ENCODE peak calls at places on chromosomes 4 and X, in six cellular contexts. S, E, H, N, T and P are unnamed samples.

GRCh38 chr4:79176351-79176750 is 149.5 kb downstream of the NAA11 start:
- DNase-seq in H (no peak), N (no peak), E (no peak), S (no peak), T (no peak), P (no peak)

GRCh38 chrX:110734894-110735541 is 60.6 kb downstream of the CHRDL1 start:
- DNase-seq in H (no peak), E (no peak), S (no peak), T (peak), N (peak), P (peak)

GRCh38 chr4:26060286-26060685 is 146.3 kb downstream of the SMIM20 start:
- DNase-seq in N (peak), T (peak), S (no peak), E (no peak), H (no peak), P (no peak)

GRCh38 chr4:183908284-183908683 is 3.2 kb downstream of the STOX2 start:
- DNase-seq in E (no peak), N (no peak), T (no peak), H (no peak), S (no peak), P (no peak)

GRCh38 chrX:115898382-115899001 is 272.1 kb upstream of the AGTR2 start:
- DNase-seq in H (peak), S (no peak), E (peak), T (peak), N (peak), P (no peak)

GRCh38 chrX:10821293-10821692 is 200.9 kb upstream of the MID1 start:
- DNase-seq in S (no peak), H (no peak), E (no peak), T (no peak), N (no peak), P (no peak)

GRCh38 chr4:48653217-48654014 is 126.7 kb downstream of the FRYL start:
- DNase-seq in H (no peak), S (peak), T (peak), N (peak), E (no peak), P (peak)

GRCh38 chr4:153645183-153645582 is 38.9 kb upstream of the TLR2 start:
- DNase-seq in E (no peak), S (no peak), H (no peak), N (no peak), T (peak), P (no peak)

GRCh38 chrX:55057691-55058249 is 17.1 kb upstream of the PAGE2B start:
- DNase-seq in N (peak), S (peak), E (no peak), H (peak), T (peak), P (peak)

DNA sequence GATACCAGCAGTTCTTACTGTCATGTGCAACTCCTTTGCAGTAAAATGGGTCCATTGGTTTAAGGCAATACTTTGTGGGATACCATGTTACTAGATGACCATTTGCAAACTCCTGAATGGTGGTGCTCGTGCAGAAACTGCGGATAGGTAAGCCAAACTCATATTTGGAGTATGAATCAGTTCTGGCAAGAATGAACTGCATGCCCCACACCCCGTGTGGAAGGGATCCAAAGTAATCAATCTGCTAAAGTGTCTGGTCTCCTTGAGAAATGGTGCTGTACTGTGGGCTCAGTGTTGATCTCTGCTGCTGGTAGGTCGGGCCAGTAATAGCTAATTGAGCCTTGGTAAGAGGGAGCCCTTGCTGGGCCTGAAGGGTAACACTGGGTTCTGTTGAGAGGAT is 4.2 kb upstream of the TAB3 start:
- DNase-seq in S (no peak), N (no peak), H (no peak), E (no peak), T (no peak), P (no peak)
- H4K91ac ChIP-seq in S (no peak), N (no peak), H (no peak), E (no peak), T (peak), P (no peak)

DNA sequence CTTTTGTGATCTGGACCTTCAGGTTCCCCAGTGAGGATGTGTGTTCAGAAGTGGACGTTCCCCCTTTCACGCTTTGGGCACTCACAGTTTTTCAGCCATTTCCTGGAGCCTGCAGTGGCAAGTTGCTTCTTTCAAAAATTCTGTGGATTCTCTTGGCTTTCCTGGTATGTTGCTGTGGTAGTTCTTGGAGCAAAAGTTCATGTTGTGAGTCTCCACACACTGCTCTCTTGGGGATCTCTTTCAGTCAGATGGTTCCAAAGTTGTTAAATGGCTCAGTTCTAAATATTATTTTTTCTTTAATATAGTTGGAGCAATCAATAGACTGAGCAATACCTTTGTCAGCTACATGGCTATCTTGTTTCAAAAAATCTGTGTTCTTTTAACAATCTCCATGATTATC is 28.5 kb upstream of the BANK1 start:
- DNase-seq in E (no peak), S (no peak), N (no peak), T (peak), H (no peak), P (no peak)
- H2AFZ ChIP-seq in E (no peak), S (no peak), N (no peak), T (no peak), H (peak), P (no peak)

GRCh38 chr4:88604978-88605678 is 12.8 kb downstream of the HERC3 start:
- DNase-seq in E (no peak), N (no peak), H (no peak), S (no peak), T (no peak), P (no peak)
- H3K27ac ChIP-seq in E (no peak), N (no peak), H (no peak), S (no peak), T (no peak), P (no peak)

GRCh38 chr4:94714761-94715160 is 43.0 kb upstream of the BMPR1B start:
- DNase-seq in S (no peak), N (peak), E (no peak), H (no peak), T (peak), P (peak)
- H4K91ac ChIP-seq in S (no peak), N (peak), E (no peak), H (no peak), T (no peak), P (no peak)

GRCh38 chr4:119271361-119272085 is 50.4 kb downstream of the FABP2 start:
- DNase-seq in N (no peak), E (no peak), T (no peak), H (no peak), S (no peak), P (no peak)
- H2AFZ ChIP-seq in N (no peak), E (no peak), T (no peak), H (no peak), S (no peak), P (no peak)

GRCh38 chr4:98633159-98633558 is 25.3 kb downstream of the TSPAN5 start:
- DNase-seq in N (no peak), T (no peak), H (no peak), E (no peak), S (no peak), P (no peak)

GRCh38 chr4:98627883-98628282 is 30.5 kb downstream of the TSPAN5 start:
- DNase-seq in H (no peak), N (peak), T (peak), E (no peak), S (no peak), P (no peak)

GRCh38 chr4:98631506-98631905 is 26.9 kb downstream of the TSPAN5 start:
- DNase-seq in S (no peak), T (peak), H (no peak), N (no peak), E (no peak), P (no peak)

GRCh38 chr4:98632258-98632657 is 26.2 kb downstream of the TSPAN5 start:
- DNase-seq in T (no peak), H (no peak), E (no peak), S (no peak), N (no peak), P (no peak)

DNA sequence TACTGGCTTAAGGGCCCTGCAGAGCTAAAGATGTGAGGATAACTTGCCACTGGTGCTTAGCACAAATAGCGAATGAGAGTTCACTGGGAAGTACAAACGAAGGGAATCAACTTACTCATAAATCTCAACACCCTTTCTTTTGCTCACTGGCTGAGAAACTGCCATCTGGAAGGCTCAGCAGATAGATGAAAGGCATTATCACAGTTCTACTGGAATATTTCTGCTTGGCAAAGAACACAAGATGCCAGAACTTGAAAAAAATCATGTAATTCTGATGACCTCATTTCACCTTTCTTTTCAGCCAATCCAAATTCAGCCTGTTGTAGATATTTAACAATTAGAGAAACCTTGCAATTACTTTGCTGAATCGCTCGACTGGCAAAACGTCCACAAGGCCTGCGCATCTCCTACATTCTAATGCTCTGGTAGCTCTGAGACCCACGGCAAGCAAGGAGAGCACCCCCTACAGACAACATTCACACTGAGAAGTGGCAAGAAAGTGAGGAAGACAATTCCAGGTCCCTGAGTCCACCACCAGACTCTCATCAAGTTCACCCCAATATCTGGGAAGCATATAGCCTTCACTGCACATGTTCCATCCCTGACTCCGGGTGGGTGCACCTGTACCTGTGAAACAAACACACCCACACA is 27.5 kb downstream of the TSPAN5 start:
- DNase-seq in E (no peak), S (no peak), T (no peak), N (peak), H (no peak), P (no peak)
- H3K27ac ChIP-seq in E (no peak), S (no peak), T (peak), N (no peak), H (no peak), P (no peak)

DNA sequence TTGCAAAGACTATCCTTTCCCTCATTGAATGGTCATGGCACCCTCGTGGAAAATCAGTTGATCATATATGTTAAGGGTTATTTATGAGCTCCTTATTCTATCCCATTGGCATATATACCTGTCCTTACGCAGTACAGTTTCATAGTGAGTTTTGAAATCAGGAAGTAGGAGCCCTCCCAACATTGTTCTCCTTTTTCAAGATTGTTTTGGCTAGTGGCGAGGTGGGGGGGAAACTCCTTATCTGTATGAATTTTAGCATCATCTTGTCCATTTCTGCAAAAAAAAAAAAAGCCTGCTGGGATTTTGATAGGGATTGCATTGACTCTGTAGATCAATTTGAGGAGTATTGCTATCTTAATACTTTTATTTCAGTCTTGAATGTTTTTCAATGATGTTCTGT is 2.5 kb upstream of the USP9X start:
- DNase-seq in S (no peak), T (no peak), H (no peak), E (no peak), N (no peak), P (no peak)
- H4K91ac ChIP-seq in S (no peak), T (no peak), H (no peak), E (no peak), N (no peak), P (no peak)